ENCODE peak calls at places on chromosomes 5 and 9, in nine cellular contexts. S is psoas muscle, V is posterior cingulate gyrus, L is NCI-H2107, Q is amniotic stem cell, N is hippocampal formation, U is EH, B is T1000, M is globus pallidus. Y is an unnamed sample.
A peak's percentile ranks its signal among the peaks of the same experiment; 100 is the strongest.

GRCh38 chr5:120613729-120614128 is 149.6 kb downstream of the PRR16 start:
- DNase-seq in S (no peak), V (no peak), L (no peak), Q (no peak), N (no peak), U (peak; percentile 38), B (no peak), M (no peak), Y (no peak)

GRCh38 chr5:150394103-150394502 is 18.6 kb downstream of the CD74 start:
- DNase-seq in S (no peak), V (no peak), L (no peak), Q (no peak), N (no peak), U (peak; percentile 68), B (peak; percentile 59), M (no peak), Y (no peak)

GRCh38 chr5:102270036-102270435 is 26.0 kb downstream of the SLCO4C1 start:
- DNase-seq in S (no peak), V (no peak), L (no peak), Q (no peak), N (no peak), U (no peak), B (no peak), M (no peak), Y (no peak)

GRCh38 chr9:96688215-96688614 is 33.1 kb upstream of the PRXL2C start:
- DNase-seq in S (no peak), V (no peak), L (no peak), Q (no peak), N (no peak), U (no peak), B (no peak), M (no peak), Y (no peak)

GRCh38 chr5:147767048-147767447 is 15.5 kb downstream of the JAKMIP2 start:
- DNase-seq in S (no peak), V (no peak), L (no peak), Q (no peak), N (no peak), U (no peak), B (no peak), M (no peak), Y (no peak)

GRCh38 chr9:13575558-13575957 is 296.1 kb upstream of the MPDZ start:
- DNase-seq in S (peak; percentile 23), V (no peak), L (no peak), Q (no peak), N (no peak), U (no peak), B (no peak), M (no peak), Y (no peak)

GRCh38 chr9:83218411-83219090 is 155.6 kb upstream of the RASEF start:
- DNase-seq in S (no peak), V (no peak), L (no peak), Q (no peak), N (no peak), U (no peak), B (no peak), M (no peak), Y (no peak)

GRCh38 chr5:10921176-10921575 is 160.1 kb upstream of the DAP start:
- DNase-seq in S (no peak), V (no peak), L (no peak), Q (no peak), N (no peak), U (no peak), B (no peak), M (no peak), Y (no peak)

Y was measured in substantia nigra.